ENCODE peak calls at places on chromosomes 4 and X, in ten cellular contexts. One of them, this sample, is unnamed.

GRCh38 chr4:78518551-78518950 is 33.0 kb upstream of the ANXA3 start:
- DNase-seq in PC-3: no peak
- DNase-seq in iris pigment epithelial cell: peak
- DNase-seq in KG1: no peak
- DNase-seq in OCI-LY7: no peak
- DNase-seq in activated CD4-positive, alpha-beta T cell treated with anti-CD3 and anti-CD28 coated beads for 1 hour: no peak
- DNase-seq in NCI-H748 treated with DMSO at 0.1 percent for 48 hours: no peak
- DNase-seq in retina: no peak
- DNase-seq in lower lobe of right lung: no peak
- DNase-seq in activated T-helper 1 cell treated with Interleukin-2 at 50 U/mL for 16 hours: no peak
- DNase-seq in this sample: no peak

GRCh38 chr4:183348706-183349659 is 26.8 kb upstream of the CLDN24 start:
- DNase-seq in OCI-LY7: no peak
- DNase-seq in iris pigment epithelial cell: peak
- DNase-seq in activated CD4-positive, alpha-beta T cell treated with anti-CD3 and anti-CD28 coated beads for 1 hour: no peak
- DNase-seq in NCI-H748 treated with DMSO at 0.1 percent for 48 hours: no peak
- DNase-seq in activated T-helper 1 cell treated with Interleukin-2 at 50 U/mL for 16 hours: no peak
- DNase-seq in retina: no peak
- DNase-seq in KG1: no peak
- DNase-seq in lower lobe of right lung: no peak
- DNase-seq in PC-3: peak
- DNase-seq in this sample: peak

GRCh38 chrX:16278927-16279326 is 111.6 kb downstream of the MAGEB17 start:
- DNase-seq in PC-3: no peak
- DNase-seq in activated T-helper 1 cell treated with Interleukin-2 at 50 U/mL for 16 hours: no peak
- DNase-seq in iris pigment epithelial cell: no peak
- DNase-seq in lower lobe of right lung: no peak
- DNase-seq in activated CD4-positive, alpha-beta T cell treated with anti-CD3 and anti-CD28 coated beads for 1 hour: no peak
- DNase-seq in NCI-H748 treated with DMSO at 0.1 percent for 48 hours: no peak
- DNase-seq in OCI-LY7: no peak
- DNase-seq in KG1: no peak
- DNase-seq in retina: no peak
- DNase-seq in this sample: no peak

GRCh38 chrX:15056044-15056443 is 182.8 kb downstream of the MOSPD2 start:
- DNase-seq in activated T-helper 1 cell treated with Interleukin-2 at 50 U/mL for 16 hours: no peak
- DNase-seq in OCI-LY7: no peak
- DNase-seq in PC-3: peak
- DNase-seq in NCI-H748 treated with DMSO at 0.1 percent for 48 hours: no peak
- DNase-seq in retina: no peak
- DNase-seq in KG1: no peak
- DNase-seq in iris pigment epithelial cell: no peak
- DNase-seq in activated CD4-positive, alpha-beta T cell treated with anti-CD3 and anti-CD28 coated beads for 1 hour: no peak
- DNase-seq in lower lobe of right lung: no peak
- DNase-seq in this sample: no peak

GRCh38 chr4:84530871-84531270 is 31.8 kb upstream of the NKX6-1 start:
- DNase-seq in NCI-H748 treated with DMSO at 0.1 percent for 48 hours: no peak
- DNase-seq in lower lobe of right lung: no peak
- DNase-seq in retina: no peak
- DNase-seq in iris pigment epithelial cell: peak
- DNase-seq in OCI-LY7: no peak
- DNase-seq in PC-3: peak
- DNase-seq in activated CD4-positive, alpha-beta T cell treated with anti-CD3 and anti-CD28 coated beads for 1 hour: no peak
- DNase-seq in activated T-helper 1 cell treated with Interleukin-2 at 50 U/mL for 16 hours: no peak
- DNase-seq in KG1: no peak
- DNase-seq in this sample: no peak

GRCh38 chr4:121330180-121330665 is 50.6 kb downstream of the QRFPR start:
- DNase-seq in lower lobe of right lung: no peak
- DNase-seq in KG1: no peak
- DNase-seq in PC-3: no peak
- DNase-seq in retina: no peak
- DNase-seq in OCI-LY7: no peak
- DNase-seq in NCI-H748 treated with DMSO at 0.1 percent for 48 hours: no peak
- DNase-seq in activated CD4-positive, alpha-beta T cell treated with anti-CD3 and anti-CD28 coated beads for 1 hour: no peak
- DNase-seq in activated T-helper 1 cell treated with Interleukin-2 at 50 U/mL for 16 hours: no peak
- DNase-seq in iris pigment epithelial cell: no peak
- DNase-seq in this sample: no peak

GRCh38 chrX:3939967-3940610 is 226.6 kb upstream of the PRKX start:
- DNase-seq in NCI-H748 treated with DMSO at 0.1 percent for 48 hours: peak
- DNase-seq in activated T-helper 1 cell treated with Interleukin-2 at 50 U/mL for 16 hours: no peak
- DNase-seq in KG1: no peak
- DNase-seq in lower lobe of right lung: no peak
- DNase-seq in retina: peak
- DNase-seq in activated CD4-positive, alpha-beta T cell treated with anti-CD3 and anti-CD28 coated beads for 1 hour: no peak
- DNase-seq in OCI-LY7: peak
- DNase-seq in iris pigment epithelial cell: peak
- DNase-seq in PC-3: peak
- DNase-seq in this sample: no peak

GRCh38 chrX:130048686-130049222 is 61.5 kb downstream of the ELF4 start:
- DNase-seq in retina: no peak
- DNase-seq in KG1: no peak
- DNase-seq in PC-3: no peak
- DNase-seq in NCI-H748 treated with DMSO at 0.1 percent for 48 hours: no peak
- DNase-seq in activated T-helper 1 cell treated with Interleukin-2 at 50 U/mL for 16 hours: no peak
- DNase-seq in lower lobe of right lung: no peak
- DNase-seq in iris pigment epithelial cell: no peak
- DNase-seq in activated CD4-positive, alpha-beta T cell treated with anti-CD3 and anti-CD28 coated beads for 1 hour: no peak
- DNase-seq in OCI-LY7: no peak
- DNase-seq in this sample: no peak

GRCh38 chr4:156609421-156609820 is 362.2 kb downstream of the PDGFC start:
- DNase-seq in KG1: no peak
- DNase-seq in activated T-helper 1 cell treated with Interleukin-2 at 50 U/mL for 16 hours: no peak
- DNase-seq in retina: no peak
- DNase-seq in lower lobe of right lung: peak
- DNase-seq in PC-3: no peak
- DNase-seq in NCI-H748 treated with DMSO at 0.1 percent for 48 hours: no peak
- DNase-seq in OCI-LY7: no peak
- DNase-seq in iris pigment epithelial cell: no peak
- DNase-seq in activated CD4-positive, alpha-beta T cell treated with anti-CD3 and anti-CD28 coated beads for 1 hour: no peak
- DNase-seq in this sample: no peak

GRCh38 chrX:101265869-101266428 is 25.2 kb downstream of the TAF7L start:
- DNase-seq in lower lobe of right lung: no peak
- DNase-seq in NCI-H748 treated with DMSO at 0.1 percent for 48 hours: no peak
- DNase-seq in activated T-helper 1 cell treated with Interleukin-2 at 50 U/mL for 16 hours: no peak
- DNase-seq in PC-3: peak
- DNase-seq in iris pigment epithelial cell: peak
- DNase-seq in retina: no peak
- DNase-seq in OCI-LY7: no peak
- DNase-seq in KG1: no peak
- DNase-seq in activated CD4-positive, alpha-beta T cell treated with anti-CD3 and anti-CD28 coated beads for 1 hour: no peak
- DNase-seq in this sample: no peak

GRCh38 chrX:124127496-124127895 is 166.0 kb downstream of the STAG2 start:
- DNase-seq in KG1: no peak
- DNase-seq in activated T-helper 1 cell treated with Interleukin-2 at 50 U/mL for 16 hours: no peak
- DNase-seq in NCI-H748 treated with DMSO at 0.1 percent for 48 hours: no peak
- DNase-seq in iris pigment epithelial cell: no peak
- DNase-seq in PC-3: no peak
- DNase-seq in OCI-LY7: peak
- DNase-seq in activated CD4-positive, alpha-beta T cell treated with anti-CD3 and anti-CD28 coated beads for 1 hour: no peak
- DNase-seq in lower lobe of right lung: no peak
- DNase-seq in retina: no peak
- DNase-seq in this sample: no peak

GRCh38 chrX:24768556-24768955 is 74.8 kb downstream of the POLA1 start:
- DNase-seq in activated T-helper 1 cell treated with Interleukin-2 at 50 U/mL for 16 hours: no peak
- DNase-seq in OCI-LY7: no peak
- DNase-seq in KG1: no peak
- DNase-seq in NCI-H748 treated with DMSO at 0.1 percent for 48 hours: no peak
- DNase-seq in iris pigment epithelial cell: no peak
- DNase-seq in activated CD4-positive, alpha-beta T cell treated with anti-CD3 and anti-CD28 coated beads for 1 hour: no peak
- DNase-seq in lower lobe of right lung: no peak
- DNase-seq in retina: no peak
- DNase-seq in PC-3: no peak
- DNase-seq in this sample: no peak

GRCh38 chr4:177052211-177052725 is 257.4 kb upstream of the NEIL3 start:
- DNase-seq in activated CD4-positive, alpha-beta T cell treated with anti-CD3 and anti-CD28 coated beads for 1 hour: no peak
- DNase-seq in NCI-H748 treated with DMSO at 0.1 percent for 48 hours: no peak
- DNase-seq in retina: no peak
- DNase-seq in KG1: no peak
- DNase-seq in PC-3: no peak
- DNase-seq in activated T-helper 1 cell treated with Interleukin-2 at 50 U/mL for 16 hours: no peak
- DNase-seq in iris pigment epithelial cell: no peak
- DNase-seq in OCI-LY7: no peak
- DNase-seq in lower lobe of right lung: no peak
- DNase-seq in this sample: no peak

GRCh38 chr4:101200561-101200960 is 146.8 kb downstream of the PPP3CA start:
- DNase-seq in lower lobe of right lung: no peak
- DNase-seq in retina: no peak
- DNase-seq in activated T-helper 1 cell treated with Interleukin-2 at 50 U/mL for 16 hours: no peak
- DNase-seq in OCI-LY7: no peak
- DNase-seq in NCI-H748 treated with DMSO at 0.1 percent for 48 hours: no peak
- DNase-seq in PC-3: peak
- DNase-seq in activated CD4-positive, alpha-beta T cell treated with anti-CD3 and anti-CD28 coated beads for 1 hour: no peak
- DNase-seq in iris pigment epithelial cell: peak
- DNase-seq in KG1: no peak
- DNase-seq in this sample: no peak

GRCh38 chr4:41749650-41750049 is 1.1 kb upstream of the PHOX2B start:
- DNase-seq in activated CD4-positive, alpha-beta T cell treated with anti-CD3 and anti-CD28 coated beads for 1 hour: no peak
- DNase-seq in KG1: no peak
- DNase-seq in retina: no peak
- DNase-seq in NCI-H748 treated with DMSO at 0.1 percent for 48 hours: no peak
- DNase-seq in PC-3: no peak
- DNase-seq in OCI-LY7: no peak
- DNase-seq in activated T-helper 1 cell treated with Interleukin-2 at 50 U/mL for 16 hours: no peak
- DNase-seq in lower lobe of right lung: no peak
- DNase-seq in iris pigment epithelial cell: no peak
- DNase-seq in this sample: no peak

This sample was measured in spleen.